ENCODE peak calls at places on chromosomes 6 and 20, in five cellular contexts. A is left ventricle myocardium inferior, N is DND-41, E is heart right ventricle, M is trophoblast cell. G is an unnamed sample.

GRCh38 chr6:87826376-87826775 is 124.3 kb upstream of the AKIRIN2 start:
- DNase-seq in A (no peak), N (no peak), E (no peak), M (no peak), G (no peak)

GRCh38 chr6:1758076-1758679 is 148.5 kb downstream of the FOXC1 start:
- DNase-seq in A (no peak), N (no peak), E (no peak), M (no peak), G (no peak)

GRCh38 chr6:111105578-111105977 is 18.3 kb downstream of the SLC16A10 start:
- DNase-seq in A (peak; percentile 84), N (no peak), E (peak; percentile 75), M (no peak), G (no peak)

GRCh38 chr6:24743265-24743943 is 24.4 kb upstream of the C6orf62 start:
- DNase-seq in A (no peak), N (no peak), E (no peak), M (peak; percentile 68), G (no peak)

GRCh38 chr20:33540427-33540826 is 50.5 kb downstream of the CBFA2T2 start:
- DNase-seq in A (no peak), N (no peak), E (no peak), M (no peak), G (no peak)

GRCh38 chr6:155224031-155224451 is 39.8 kb upstream of the CLDN20 start:
- DNase-seq in A (no peak), N (no peak), E (no peak), M (peak; percentile 59), G (no peak)

GRCh38 chr6:99588618-99589289 is 17.9 kb upstream of the PRDM13 start:
- DNase-seq in A (peak; percentile 50), N (peak; percentile 81), E (peak; percentile 26), M (peak; percentile 62), G (peak; percentile 76)

GRCh38 chr6:165729307-165729936 is 66.4 kb upstream of the PDE10A start:
- DNase-seq in A (no peak), N (peak; percentile 55), E (peak; percentile 55), M (peak; percentile 35), G (peak; percentile 70)

GRCh38 chr6:18507018-18507415 is 119.9 kb downstream of the RNF144B start:
- DNase-seq in A (no peak), N (no peak), E (no peak), M (no peak), G (no peak)

GRCh38 chr6:10759312-10759839 is 11.8 kb downstream of the TMEM14B start:
- DNase-seq in A (no peak), N (no peak), E (no peak), M (peak; percentile 65), G (peak; percentile 81)

GRCh38 chr6:1697688-1698351 is 88.1 kb downstream of the FOXC1 start:
- DNase-seq in A (no peak), N (no peak), E (no peak), M (no peak), G (peak; percentile 46)

GRCh38 chr20:25706793-25707192 is 10.1 kb upstream of the ZNF337 start:
- DNase-seq in A (no peak), N (no peak), E (no peak), M (no peak), G (no peak)

GRCh38 chr6:170190046-170190445 is 100.8 kb downstream of the DLL1 start:
- DNase-seq in A (no peak), N (no peak), E (no peak), M (no peak), G (peak; percentile 5)

GRCh38 chr6:1652842-1653241 is 43.1 kb downstream of the FOXC1 start:
- DNase-seq in A (no peak), N (no peak), E (no peak), M (no peak), G (no peak)

GRCh38 chr20:41232971-41233926 is 84.3 kb downstream of the ZHX3 start:
- DNase-seq in A (no peak), N (no peak), E (no peak), M (peak; percentile 65), G (no peak)

GRCh38 chr20:35902545-35902941 is 51.8 kb downstream of the SCAND1 start:
- DNase-seq in A (no peak), N (no peak), E (no peak), M (peak; percentile 79), G (no peak)

GRCh38 chr6:130859161-130859867 is 32.1 kb downstream of the SMLR1 start:
- DNase-seq in A (no peak), N (no peak), E (no peak), M (no peak), G (no peak)

DNA sequence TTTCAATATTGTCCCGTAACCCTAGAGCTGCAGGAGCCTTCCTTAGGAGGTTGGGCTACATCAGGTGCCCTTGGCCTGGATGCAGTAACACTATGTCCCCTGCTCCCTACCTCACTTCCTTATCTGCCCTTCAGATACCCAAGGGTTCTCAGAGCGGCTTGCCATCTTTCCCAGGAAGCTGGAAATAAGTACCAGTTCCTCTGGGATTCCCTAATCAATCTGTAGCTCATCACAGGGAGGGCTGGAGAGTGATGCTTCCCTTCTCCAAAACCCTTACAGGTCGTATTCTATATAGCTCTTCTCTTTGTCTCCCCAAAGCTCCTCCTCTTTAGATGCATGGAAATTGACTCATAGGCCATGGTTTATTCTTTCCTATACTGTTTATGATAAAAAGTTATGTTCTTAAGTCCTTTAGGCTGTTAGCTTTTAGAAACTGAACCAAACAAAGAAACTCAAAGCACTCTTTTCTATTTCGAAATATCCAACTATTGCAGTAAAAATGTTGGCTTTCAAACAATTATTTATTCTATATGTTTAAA is 4.2 kb downstream of the MYCT1 start:
- DNase-seq in A (no peak), N (no peak), E (no peak), M (no peak), G (no peak)
- H3K4me3 ChIP-seq in A (peak overlapping the region; percentile 58), N (no peak overlapping the region), E (peak overlapping the region; percentile 47), M (no peak overlapping the region), G (no peak overlapping the region)

GRCh38 chr6:34149831-34150400 is 4.0 kb upstream of the GRM4 start:
- DNase-seq in A (no peak), N (no peak), E (no peak), M (no peak), G (no peak)
- H3K27me3 ChIP-seq in A (peaks cover 94% of the 10 kb centered on the region), N (peaks cover 37% of the 10 kb centered on the region), E (no peaks in the 10 kb centered on the region), M (peaks cover 13% of the 10 kb centered on the region), G (no peaks in the 10 kb centered on the region)

DNA sequence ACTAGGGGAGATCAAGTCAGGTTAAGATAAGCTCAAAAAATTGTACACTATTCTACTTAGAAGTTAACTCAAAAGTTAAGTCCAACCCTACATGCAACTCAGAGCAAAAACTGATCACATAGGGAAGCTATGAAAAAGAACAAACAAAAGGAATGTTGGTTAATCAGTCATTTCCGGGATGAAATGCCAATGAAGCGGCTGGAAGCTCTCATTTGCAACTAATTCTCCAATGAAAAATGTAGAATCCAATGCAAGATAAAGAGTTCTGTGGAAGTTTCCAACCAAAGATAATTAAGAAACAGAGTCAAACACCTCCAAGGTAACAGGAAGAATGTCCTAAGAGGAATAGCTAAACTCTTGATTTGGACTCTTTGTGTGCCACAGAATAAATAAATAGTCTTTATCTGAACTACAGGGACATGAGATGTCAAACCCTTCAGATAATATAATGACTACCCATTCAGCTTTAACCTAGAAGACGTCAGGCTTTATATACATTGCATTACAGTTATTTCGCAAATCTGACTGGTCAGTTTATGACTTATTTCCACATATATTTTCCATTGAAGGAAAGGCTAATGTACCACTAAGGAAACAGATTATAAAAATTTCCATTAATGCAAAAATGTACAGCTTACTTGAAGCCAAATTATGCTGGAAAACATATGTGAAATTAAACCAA is 48.0 kb upstream of the DST start:
- DNase-seq in A (no peak), N (no peak), E (no peak), M (no peak), G (no peak)
- H3K4me3 ChIP-seq in A (peak overlapping the region; percentile 66), N (no peak overlapping the region), E (peak overlapping the region; percentile 52), M (no peak overlapping the region), G (no peak overlapping the region)

GRCh38 chr20:2507875-2508630 is 662 bp downstream of the ZNF343 start:
- DNase-seq in A (peak; percentile 25), N (no peak), E (peak; percentile 14), M (no peak), G (peak; percentile 52)

GRCh38 chr20:2509794-2510193 is 1.1 kb upstream of the ZNF343 start:
- DNase-seq in A (no peak), N (no peak), E (no peak), M (peak; percentile 59), G (no peak)

GRCh38 chr20:2507464-2507863 is 1.3 kb downstream of the ZNF343 start:
- DNase-seq in A (no peak), N (no peak), E (no peak), M (no peak), G (peak; percentile 47)

GRCh38 chr20:2508631-2509467 is at the start of gene ZNF343:
- DNase-seq in A (peak; percentile 76), N (peak; percentile 84), E (peak; percentile 83), M (peak; percentile 77), G (peak; percentile 94)

DNA sequence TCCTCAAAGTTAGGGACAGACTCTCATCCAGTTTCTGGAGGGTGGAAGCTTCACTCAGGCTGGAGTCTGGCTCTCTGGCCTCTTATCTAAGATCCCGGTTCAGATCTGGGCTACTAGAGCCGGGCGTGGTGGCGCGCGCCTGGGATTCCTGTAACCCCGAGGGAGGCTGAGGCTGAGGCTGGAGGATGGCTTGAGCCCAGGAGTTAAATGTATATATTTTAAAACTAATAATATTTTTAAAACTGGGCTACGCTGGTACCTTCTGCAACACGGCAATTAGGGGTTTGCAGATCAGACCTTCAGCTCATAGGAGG is 710 bp upstream of the ZNF343 start:
- DNase-seq in A (no peak), N (no peak), E (no peak), M (peak; percentile 38), G (no peak)
- H3K27me3 ChIP-seq in A (no peaks in the 10 kb centered on the region), N (peaks cover 10% of the 10 kb centered on the region), E (no peaks in the 10 kb centered on the region), M (peaks cover 2% of the 10 kb centered on the region), G (no peaks in the 10 kb centered on the region)

GRCh38 chr20:544153-544725 is 649 bp upstream of the CSNK2A1 start:
- DNase-seq in A (no peak), N (no peak), E (no peak), M (no peak), G (no peak)
- H3K4me3 ChIP-seq in A (peak overlapping the region; percentile 85), N (peak overlapping the region; percentile 83), E (peak overlapping the region; percentile 97), M (no peak overlapping the region), G (peak overlapping the region; percentile 99)

GRCh38 chr6:145020543-145020942 is 714.8 kb downstream of the EPM2A start:
- DNase-seq in A (no peak), N (no peak), E (no peak), M (no peak), G (no peak)
- H3K27me3 ChIP-seq in A (no peaks in the 10 kb centered on the region), N (peaks cover 5% of the 10 kb centered on the region), E (no peaks in the 10 kb centered on the region), M (no peaks in the 10 kb centered on the region), G (no peaks in the 10 kb centered on the region)

DNA sequence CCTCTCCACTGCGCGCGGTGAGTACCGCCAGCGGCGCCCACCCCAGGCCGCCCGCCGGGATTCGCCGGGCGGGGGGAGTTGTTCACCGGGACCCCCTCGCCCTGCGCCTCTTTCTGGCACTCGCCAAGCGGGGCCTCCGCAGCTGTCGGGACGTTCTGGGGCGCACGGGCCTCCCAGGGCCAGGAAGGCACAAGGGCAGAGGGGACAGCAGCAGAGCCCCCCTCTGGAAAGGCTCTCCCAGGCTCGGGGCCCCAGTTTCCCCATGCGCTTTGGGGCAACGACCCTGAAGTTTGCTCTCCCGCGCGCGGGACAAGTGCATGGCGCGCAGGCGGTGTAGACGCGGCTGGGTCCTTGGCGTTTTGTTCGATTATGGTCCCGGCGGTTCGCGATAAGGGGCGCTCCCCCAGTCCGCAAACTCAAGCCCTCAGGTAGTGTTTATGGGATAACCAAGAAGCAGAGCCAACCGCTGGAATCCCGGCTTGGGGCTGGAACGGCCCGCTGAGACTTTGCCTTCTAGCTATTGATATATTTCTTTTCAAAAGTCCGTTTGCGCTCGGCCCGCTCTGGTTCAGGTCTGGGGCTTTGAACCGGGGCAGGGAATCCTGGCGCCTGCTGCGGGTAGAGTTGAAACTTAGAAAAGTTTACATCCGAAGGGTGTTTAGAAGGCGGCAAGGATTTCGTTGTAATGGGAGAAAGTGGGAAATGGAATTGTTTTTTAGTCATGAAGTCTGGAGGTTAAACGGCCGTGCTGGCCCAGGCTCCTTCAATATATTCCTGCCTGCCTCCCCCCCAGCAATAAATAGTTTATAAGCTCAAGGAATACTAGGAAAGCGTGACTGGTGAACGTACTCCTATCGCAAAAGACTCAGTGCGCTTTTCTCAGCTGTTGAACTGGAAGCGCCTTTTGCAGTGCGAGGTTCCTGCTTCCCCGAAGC is 595 bp downstream of the EYA2 start:
- DNase-seq in A (no peak), N (no peak), E (no peak), M (no peak), G (no peak)
- H3K4me3 ChIP-seq in A (peak overlapping the region; percentile 64), N (no peak overlapping the region), E (peak overlapping the region; percentile 51), M (peak overlapping the region; percentile 79), G (no peak overlapping the region)